ENCODE peak calls at places on chromosomes 6 and 20, in eight cellular contexts. R is substantia nigra; Z is naive thymus-derived CD8-positive, alpha-beta T cell; H is nephron progenitor cell; M is uterus; C is stimulated activated CD8-positive, alpha-beta memory T cell treated with anti-CD3 and anti-CD28 coated beads, Interleukin-12 subunit alpha, Interleukin-12 subunit beta, amount 100 ng/mL, for 4 hours; K is activated naive CD4-positive, alpha-beta T cell treated with anti-CD3 and anti-CD28 coated beads, Interleukin-2, amount 50 U/mL, for 16 hours; P is esophagus squamous epithelium. S is an unnamed sample.

GRCh38 chr20:25867776-25868649 is 171.4 kb upstream of the ZNF337 start:
- DNase-seq in M (peak; percentile 70), H (peak; percentile 75), P (no peak), K (peak; percentile 78), Z (peak; percentile 35), R (peak; percentile 48), C (no peak), S (no peak)

GRCh38 chr6:147167009-147167408 is 37.2 kb upstream of the STXBP5 start:
- DNase-seq in K (no peak), C (no peak), Z (no peak), R (no peak), H (no peak), M (no peak), P (no peak), S (no peak)

GRCh38 chr6:437042-437402 is 45.5 kb downstream of the IRF4 start:
- DNase-seq in C (no peak), R (no peak), M (no peak), H (no peak), Z (no peak), K (no peak), P (no peak), S (no peak)

GRCh38 chr20:42219005-42219404 is 600.8 kb upstream of the CHD6 start:
- DNase-seq in P (no peak), C (no peak), H (no peak), K (no peak), M (no peak), Z (no peak), R (no peak), S (no peak)

GRCh38 chr20:50580016-50580747 is 70.0 kb downstream of the PTPN1 start:
- DNase-seq in M (peak; percentile 76), R (no peak), P (no peak), H (peak; percentile 80), Z (peak; percentile 49), C (no peak), K (peak; percentile 55), S (peak; percentile 94)

GRCh38 chr6:156182356-156182755 is 594.8 kb upstream of the ARID1B start:
- DNase-seq in C (no peak), P (no peak), Z (no peak), K (no peak), R (no peak), H (no peak), M (no peak), S (no peak)

GRCh38 chr6:106534564-106534982 is 94.7 kb downstream of the RTN4IP1 start:
- DNase-seq in R (no peak), K (peak; percentile 69), M (no peak), P (no peak), C (peak; percentile 17), H (no peak), Z (no peak), S (no peak)

GRCh38 chr20:21548390-21549035 is 34.6 kb upstream of the NKX2-2 start:
- DNase-seq in K (peak; percentile 32), Z (peak; percentile 34), H (no peak), C (no peak), R (no peak), M (no peak), P (no peak), S (no peak)

GRCh38 chr6:147390909-147391536 is 117.5 kb upstream of the SAMD5 start:
- DNase-seq in H (peak; percentile 18), K (no peak), P (no peak), M (no peak), C (no peak), R (no peak), Z (no peak), S (no peak)

GRCh38 chr6:20661721-20662120 is 127.5 kb downstream of the CDKAL1 start:
- DNase-seq in K (no peak), R (no peak), H (no peak), P (no peak), C (no peak), M (no peak), Z (no peak), S (no peak)

GRCh38 chr6:1724616-1725015 is 114.9 kb downstream of the FOXC1 start:
- DNase-seq in P (no peak), Z (no peak), R (no peak), K (no peak), C (no peak), H (no peak), M (peak; percentile 58), S (no peak)

GRCh38 chr6:35425284-35425683 is 26.9 kb upstream of the FANCE start:
- DNase-seq in R (no peak), Z (no peak), C (no peak), P (no peak), K (no peak), M (no peak), H (no peak), S (peak; percentile 64)

GRCh38 chr20:469746-470490 is 7.6 kb upstream of the TBC1D20 start:
- DNase-seq in M (no peak), H (no peak), Z (no peak), K (no peak), P (no peak), C (no peak), R (no peak), S (no peak)

GRCh38 chr20:10935658-10936057 is 261.9 kb upstream of the JAG1 start:
- DNase-seq in M (peak; percentile 25), K (no peak), Z (no peak), R (no peak), H (no peak), C (no peak), P (no peak), S (no peak)

GRCh38 chr6:121998631-121999030 is 400.8 kb upstream of the HSF2 start:
- DNase-seq in C (no peak), R (no peak), P (no peak), M (no peak), Z (no peak), H (no peak), K (no peak), S (no peak)

GRCh38 chr6:723540-723939 is 30.6 kb upstream of the EXOC2 start:
- DNase-seq in H (no peak), M (no peak), R (no peak), K (no peak), P (no peak), Z (no peak), C (no peak), S (no peak)

GRCh38 chr6:147156799-147157382 is 47.3 kb upstream of the STXBP5 start:
- DNase-seq in K (no peak), R (no peak), Z (no peak), C (no peak), M (no peak), H (no peak), P (no peak), S (no peak)

GRCh38 chr6:53361549-53362031 is 12.8 kb upstream of the ELOVL5 start:
- DNase-seq in K (peak; percentile 33), Z (peak; percentile 61), R (no peak), P (no peak), M (no peak), C (no peak), H (no peak), S (no peak)

GRCh38 chr6:106724848-106725247 is 95.5 kb downstream of the QRSL1 start:
- DNase-seq in H (no peak), P (no peak), K (no peak), Z (no peak), C (no peak), R (no peak), M (no peak), S (no peak)

GRCh38 chr6:36444470-36444869 is 1.7 kb downstream of the KCTD20 start:
- DNase-seq in M (no peak), H (no peak), C (no peak), K (no peak), P (no peak), R (no peak), Z (no peak), S (no peak)